ENCODE peak calls at places on chromosomes 7 and 10, in four cellular contexts. W is A549, U is M059J, E is HCEC 1CT. Q is an unnamed sample.

GRCh38 chr10:44034946-44035345 is 350.0 kb downstream of the CXCL12 start:
- DNase-seq in W (no peak), U (no peak), E (no peak), Q (no peak)

GRCh38 chr7:48004598-48004997 is 24.3 kb downstream of the SUN3 start:
- DNase-seq in W (no peak), U (no peak), E (no peak), Q (no peak)

GRCh38 chr7:26653430-26653911 is 210.9 kb downstream of the SKAP2 start:
- DNase-seq in W (no peak), U (peak), E (no peak), Q (no peak)

GRCh38 chr10:86522385-86522855 is 828 bp upstream of the WAPL start:
- DNase-seq in W (no peak), U (peak), E (no peak), Q (no peak)

GRCh38 chr10:48507933-48508830 is 96.7 kb downstream of the ARHGAP22 start:
- DNase-seq in W (no peak), U (peak), E (peak), Q (no peak)

GRCh38 chr7:132488634-132489302 is 87.5 kb downstream of the PLXNA4 start:
- DNase-seq in W (no peak), U (peak), E (no peak), Q (no peak)

GRCh38 chr7:28708458-28708951 is 249.6 kb downstream of the TRIL start:
- DNase-seq in W (no peak), U (peak), E (no peak), Q (no peak)

GRCh38 chr10:70277396-70278030 is 6.3 kb downstream of the NPFFR1 start:
- DNase-seq in W (no peak), U (no peak), E (no peak), Q (no peak)

GRCh38 chr7:158432369-158433270 is 155.0 kb downstream of the PTPRN2 start:
- DNase-seq in W (peak), U (peak), E (no peak), Q (no peak)